ENCODE peak calls at places on chromosomes 11 and 22, in eight cellular contexts. F is Calu3, Y is epithelial cell of esophagus, C is body of pancreas, X is tibial nerve, A is cardiac muscle cell, I is colonic mucosa, M is AG10803. T is an unnamed sample.

GRCh38 chr11:131748146-131749050 is 378.0 kb downstream of the NTM start:
- DNase-seq in Y (peak; percentile 68), M (peak; percentile 71), I (peak; percentile 48), X (peak; percentile 42), F (peak; percentile 10), A (peak; percentile 78), C (peak; percentile 56), T (peak; percentile 73)

GRCh38 chr11:67646535-67647336 is 3.8 kb downstream of the ACY3 start:
- DNase-seq in X (no peak), I (peak; percentile 66), M (no peak), C (peak; percentile 75), Y (no peak), A (no peak), F (peak; percentile 58), T (no peak)

GRCh38 chr11:103877221-103877620 is 159.2 kb upstream of the DDI1 start:
- DNase-seq in M (peak; percentile 26), X (no peak), F (no peak), C (no peak), Y (no peak), A (peak; percentile 33), I (no peak), T (no peak)

GRCh38 chr11:47282462-47282861 is 12.5 kb downstream of the MADD start:
- DNase-seq in A (no peak), X (no peak), I (no peak), F (no peak), Y (no peak), M (no peak), C (no peak), T (no peak)

GRCh38 chr11:46242462-46242960 is 35.0 kb upstream of the CREB3L1 start:
- DNase-seq in I (no peak), C (no peak), M (no peak), F (no peak), Y (no peak), X (no peak), A (no peak), T (no peak)

GRCh38 chr22:40412441-40412840 is 42.0 kb downstream of the SGSM3 start:
- DNase-seq in A (no peak), M (no peak), Y (no peak), F (no peak), X (no peak), I (no peak), C (no peak), T (no peak)

GRCh38 chr22:41184679-41185078 is 20.4 kb upstream of the L3MBTL2 start:
- DNase-seq in X (no peak), A (no peak), Y (no peak), I (no peak), M (no peak), F (no peak), C (no peak), T (no peak)

GRCh38 chr11:13110929-13111812 is 102.1 kb downstream of the RASSF10 start:
- DNase-seq in F (no peak), C (no peak), M (no peak), Y (peak; percentile 67), A (peak; percentile 69), I (no peak), X (no peak), T (no peak)

GRCh38 chr11:31325162-31325561 is 44.4 kb downstream of the DCDC1 start:
- DNase-seq in M (peak; percentile 73), X (no peak), C (no peak), A (peak; percentile 71), I (no peak), F (no peak), Y (peak; percentile 76), T (no peak)

GRCh38 chr11:45906096-45906682 is 882 bp downstream of the FREY1 start:
- DNase-seq in Y (no peak), F (no peak), M (no peak), A (no peak), C (peak; percentile 95), X (no peak), I (peak; percentile 42), T (no peak)

GRCh38 chr11:16484434-16484833 is 128.1 kb upstream of the SOX6 start:
- DNase-seq in A (no peak), F (no peak), X (no peak), I (no peak), M (no peak), Y (no peak), C (no peak), T (no peak)

GRCh38 chr22:37571258-37571991 is 8.5 kb downstream of the LGALS2 start:
- DNase-seq in A (no peak), M (no peak), X (no peak), I (no peak), F (peak; percentile 77), C (peak; percentile 59), Y (peak; percentile 77), T (no peak)

GRCh38 chr11:12973529-12974181 is 35.5 kb upstream of the RASSF10 start:
- DNase-seq in X (no peak), A (peak; percentile 47), I (no peak), Y (no peak), F (no peak), M (no peak), C (no peak), T (no peak)

GRCh38 chr11:74838188-74838587 is 89.5 kb downstream of the RNF169 start:
- DNase-seq in C (no peak), F (no peak), Y (no peak), M (peak; percentile 21), I (no peak), A (no peak), X (no peak), T (no peak)

GRCh38 chr22:20128902-20129746 is 2.5 kb upstream of the ZDHHC8 start:
- DNase-seq in C (peak; percentile 38), A (peak; percentile 46), Y (peak; percentile 53), I (peak; percentile 35), F (peak; percentile 34), M (peak; percentile 37), X (no peak), T (peak; percentile 41)

GRCh38 chr22:24583221-24583971 is 9.5 kb downstream of the LRRC75B start:
- DNase-seq in C (peak; percentile 64), M (peak; percentile 22), I (no peak), X (no peak), Y (peak; percentile 36), F (peak; percentile 55), A (peak; percentile 64), T (no peak)

GRCh38 chr11:76805206-76805913 is 22.2 kb downstream of the TSKU start:
- DNase-seq in Y (peak; percentile 51), F (no peak), M (peak; percentile 18), I (peak; percentile 22), C (no peak), A (peak; percentile 39), X (no peak), T (no peak)

GRCh38 chr11:133137270-133137669 is 395.0 kb downstream of the OPCML start:
- DNase-seq in A (no peak), C (no peak), X (no peak), M (no peak), Y (no peak), I (no peak), F (no peak), T (no peak)

GRCh38 chr22:45579306-45579705 is 76.6 kb downstream of the FBLN1 start:
- DNase-seq in A (no peak), C (no peak), X (no peak), Y (no peak), M (no peak), I (no peak), F (no peak), T (no peak)

GRCh38 chr22:19892249-19892879 is 37.7 kb upstream of the GNB1L start:
- DNase-seq in Y (no peak), C (no peak), I (no peak), A (peak; percentile 63), F (no peak), X (no peak), M (no peak), T (no peak)

GRCh38 chr11:109845437-109845836 is 247.8 kb upstream of the ZC3H12C start:
- DNase-seq in A (no peak), I (no peak), Y (no peak), F (no peak), C (peak; percentile 18), X (no peak), M (peak; percentile 86), T (no peak)

DNA sequence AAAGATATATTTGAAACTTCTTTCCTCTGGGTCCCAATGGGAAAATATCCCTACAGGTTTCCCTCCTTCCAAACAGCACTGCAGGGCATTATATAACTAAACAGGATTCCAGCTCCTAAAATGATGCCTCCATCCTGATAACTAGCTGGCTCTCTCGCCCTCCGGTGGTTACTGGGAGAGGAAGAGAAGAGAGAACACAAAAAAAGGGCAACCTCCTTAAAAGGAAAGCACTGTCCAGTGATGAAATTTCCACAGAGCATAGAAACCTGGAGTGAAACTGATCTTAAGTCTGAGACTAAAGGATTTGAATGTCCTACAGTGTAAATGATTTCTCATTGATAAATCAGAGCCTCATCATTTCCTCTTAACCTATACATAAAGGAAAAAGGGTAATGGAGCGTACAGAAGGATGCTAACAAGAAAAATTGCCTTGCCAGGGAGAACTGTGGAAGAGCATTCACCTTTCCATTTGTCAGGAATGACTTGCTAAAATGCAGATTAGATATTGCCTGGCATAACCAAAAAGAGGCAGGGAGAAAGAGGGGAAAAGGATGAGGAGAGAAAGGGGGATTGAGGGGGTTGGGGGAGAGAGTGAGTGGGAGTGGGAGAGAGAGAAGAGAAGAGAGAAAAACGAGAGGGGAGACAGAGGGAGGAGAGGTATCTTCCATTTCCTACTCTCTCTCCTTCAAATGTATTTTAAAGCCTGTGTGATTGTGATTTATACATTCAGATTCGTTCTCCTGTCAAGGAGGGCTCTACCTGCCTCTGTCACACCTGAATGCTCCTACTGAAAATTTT is 121.4 kb downstream of the APOL5 start:
- DNase-seq in M (peak; percentile 77), F (peak; percentile 27), Y (peak; percentile 68), C (no peak), X (peak; percentile 35), A (peak; percentile 74), I (peak; percentile 64), T (peak; percentile 14)
- TF ChIP-seq CTCF in M (peak; percentile 74), F (no peak), Y (peak; percentile 56), C (peak; percentile 13), X (peak; percentile 31), A (peak; percentile 59), I (no peak), T (peak; percentile 47)

DNA sequence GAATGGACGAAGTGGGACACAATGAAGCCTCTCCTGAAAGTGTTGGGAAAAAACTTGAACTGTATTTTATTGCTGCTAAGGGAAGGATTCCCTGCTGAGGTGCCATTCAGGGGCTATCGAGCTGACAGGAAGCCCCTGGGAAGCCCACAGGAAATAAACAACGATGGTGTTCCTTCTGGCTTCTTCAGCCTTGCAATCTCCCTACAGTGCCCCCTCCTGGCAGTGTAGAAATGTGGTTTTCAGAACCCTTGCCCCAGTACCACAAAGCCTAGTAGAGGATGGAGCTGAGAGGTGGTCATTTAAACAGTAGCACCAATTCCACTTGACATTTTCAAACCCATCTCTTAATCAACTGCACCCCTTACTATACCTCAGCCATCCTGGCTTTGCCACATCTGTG is 676.7 kb upstream of the ARHGAP42 start:
- DNase-seq in A (no peak), C (no peak), M (no peak), Y (no peak), X (no peak), I (no peak), F (no peak), T (no peak)
- TF ChIP-seq CTCF in A (no peak), C (no peak), M (no peak), Y (no peak), X (no peak), I (no peak), F (no peak), T (peak; percentile 29)

GRCh38 chr11:97909544-97910394 is 1111.0 kb upstream of the CNTN5 start:
- DNase-seq in F (no peak), I (no peak), Y (no peak), X (no peak), C (no peak), M (peak; percentile 35), A (peak; percentile 83), T (no peak)
- TF ChIP-seq CTCF in F (no peak), I (no peak), Y (no peak), X (no peak), C (no peak), M (no peak), A (no peak), T (no peak)

GRCh38 chr22:17712441-17712840 is 61.8 kb downstream of the BID start:
- DNase-seq in I (no peak), A (peak; percentile 38), X (no peak), F (no peak), M (peak; percentile 23), C (no peak), Y (peak; percentile 34), T (no peak)
- TF ChIP-seq CTCF in I (no peak), A (no peak), X (no peak), F (no peak), M (no peak), C (no peak), Y (no peak), T (no peak)